ENCODE peak calls at places on chromosomes 2 and 18, in seven cellular contexts. U is right atrium auricular region; V is activated gamma-delta T cell treated with Interleukin-2 at 50 U/mL for 16 hours; W is activated CD8-positive, alpha-beta memory T cell treated with anti-CD3 and anti-CD28 coated beads, Interleukin-2, amount 50 U/mL, for 48 hours; Z is Calu3; M is glutamatergic neuron; D is NCI-H1092. L is an unnamed sample.

GRCh38 chr2:13193900-13194299 is 477.2 kb downstream of the TRIB2 start:
- DNase-seq in U (no peak), V (no peak), W (no peak), Z (peak), M (no peak), D (peak), L (peak)

GRCh38 chr2:113173563-113174368 is at the start of gene PSD4:
- DNase-seq in U (no peak), V (peak), W (peak), Z (no peak), M (no peak), D (no peak), L (no peak)

GRCh38 chr2:225630824-225631533 is 231.5 kb downstream of the NYAP2 start:
- DNase-seq in U (no peak), V (no peak), W (no peak), Z (no peak), M (no peak), D (no peak), L (no peak)

GRCh38 chr2:68282814-68283812 is 30.8 kb upstream of the PPP3R1 start:
- DNase-seq in U (no peak), V (no peak), W (no peak), Z (peak), M (no peak), D (no peak), L (peak)

GRCh38 chr2:85756195-85756594 is 2.4 kb downstream of the ATOH8 start:
- DNase-seq in U (no peak), V (no peak), W (no peak), Z (no peak), M (no peak), D (no peak), L (no peak)

GRCh38 chr2:233544079-233544690 is 22.4 kb downstream of the USP40 start:
- DNase-seq in U (no peak), V (no peak), W (no peak), Z (no peak), M (no peak), D (no peak), L (no peak)

GRCh38 chr2:10170256-10170655 is 47.7 kb downstream of the RRM2 start:
- DNase-seq in U (no peak), V (no peak), W (no peak), Z (peak), M (no peak), D (no peak), L (peak)

GRCh38 chr2:3470856-3471737 is 48.2 kb downstream of the ADI1 start:
- DNase-seq in U (no peak), V (no peak), W (no peak), Z (no peak), M (no peak), D (no peak), L (no peak)

GRCh38 chr2:58834404-58834803 is 593.3 kb upstream of the FANCL start:
- DNase-seq in U (no peak), V (no peak), W (no peak), Z (peak), M (no peak), D (no peak), L (no peak)

GRCh38 chr2:106185475-106186184 is 8.5 kb downstream of the UXS1 start:
- DNase-seq in U (no peak), V (no peak), W (no peak), Z (no peak), M (no peak), D (no peak), L (no peak)

GRCh38 chr18:49563130-49563540 is 1.3 kb downstream of the LIPG start:
- DNase-seq in U (no peak), V (no peak), W (no peak), Z (no peak), M (no peak), D (no peak), L (no peak)

GRCh38 chr2:60496475-60496874 is 57.0 kb downstream of the BCL11A start:
- DNase-seq in U (no peak), V (no peak), W (no peak), Z (no peak), M (no peak), D (no peak), L (no peak)

GRCh38 chr2:144567745-144568144 is 47.8 kb upstream of the ZEB2 start:
- DNase-seq in U (no peak), V (no peak), W (no peak), Z (no peak), M (no peak), D (no peak), L (no peak)

GRCh38 chr18:54740146-54740844 is 88.0 kb upstream of the RAB27B start:
- DNase-seq in U (no peak), V (no peak), W (no peak), Z (no peak), M (no peak), D (no peak), L (no peak)

GRCh38 chr2:174970092-174970491 is 35.1 kb downstream of the CHN1 start:
- DNase-seq in U (no peak), V (no peak), W (no peak), Z (no peak), M (no peak), D (no peak), L (no peak)

GRCh38 chr18:21443776-21444464 is 156.6 kb downstream of the ESCO1 start:
- DNase-seq in U (no peak), V (no peak), W (no peak), Z (no peak), M (no peak), D (no peak), L (no peak)

GRCh38 chr18:51028201-51028805 is 1.7 kb upstream of the SMAD4 start:
- DNase-seq in U (no peak), V (no peak), W (no peak), Z (peak), M (no peak), D (no peak), L (no peak)

GRCh38 chr18:634551-635045 is 22.9 kb upstream of the TYMS start:
- DNase-seq in U (no peak), V (no peak), W (no peak), Z (no peak), M (no peak), D (no peak), L (no peak)

GRCh38 chr2:68822207-68822872 is 48.9 kb downstream of the BMP10 start:
- DNase-seq in U (no peak), V (no peak), W (no peak), Z (no peak), M (no peak), D (no peak), L (no peak)

GRCh38 chr18:9562584-9562983 is 51.8 kb downstream of the PPP4R1 start:
- DNase-seq in U (no peak), V (no peak), W (no peak), Z (no peak), M (no peak), D (no peak), L (no peak)

GRCh38 chr2:121356058-121356640 is 71.1 kb upstream of the TFCP2L1 start:
- DNase-seq in U (no peak), V (no peak), W (no peak), Z (peak), M (peak), D (peak), L (peak)

GRCh38 chr2:60215295-60215990 is 338.0 kb downstream of the BCL11A start:
- DNase-seq in U (no peak), V (no peak), W (no peak), Z (no peak), M (peak), D (no peak), L (no peak)

GRCh38 chr18:63320690-63321265 is 1.2 kb upstream of the BCL2 start:
- DNase-seq in U (no peak), V (peak), W (peak), Z (peak), M (peak), D (no peak), L (peak)

GRCh38 chr2:27312152-27312551 is 3.9 kb upstream of the UCN start:
- DNase-seq in U (no peak), V (no peak), W (no peak), Z (no peak), M (no peak), D (no peak), L (no peak)

GRCh38 chr2:217832987-217833386 is 169.8 kb downstream of the TNS1 start:
- DNase-seq in U (no peak), V (no peak), W (no peak), Z (no peak), M (no peak), D (no peak), L (no peak)

GRCh38 chr2:170155022-170155722 is 22.8 kb upstream of the MYO3B start:
- DNase-seq in U (no peak), V (no peak), W (no peak), Z (peak), M (peak), D (no peak), L (peak)